ENCODE peak calls at places on chromosomes 5 and 9, in eight cellular contexts. F is Right ventricle myocardium superior; Z is effector memory CD8-positive, alpha-beta T cell; G is neural crest cell; W is non-pigmented ciliary epithelial cell; X is Kasumi-1; V is fibroblast of pulmonary artery; A is cerebellar cortex. H is an unnamed sample.

GRCh38 chr9:134895849-134896833 is 15.5 kb downstream of the FCN2 start:
- DNase-seq in G (no peak), W (peak; percentile 49), A (no peak), Z (no peak), X (no peak), V (peak; percentile 86), F (peak; percentile 64), H (peak; percentile 76)

GRCh38 chr5:6701500-6701899 is 11.7 kb upstream of the TENT4A start:
- DNase-seq in F (no peak), V (no peak), X (no peak), A (no peak), Z (no peak), W (no peak), G (no peak), H (no peak)

GRCh38 chr9:87109851-87110250 is 162.5 kb upstream of the GAS1 start:
- DNase-seq in W (peak; percentile 44), V (peak; percentile 53), Z (no peak), X (no peak), A (no peak), F (no peak), G (no peak), H (no peak)

GRCh38 chr9:126151031-126151670 is 175.5 kb upstream of the MVB12B start:
- DNase-seq in W (no peak), A (no peak), X (no peak), G (no peak), F (no peak), V (no peak), Z (no peak), H (peak; percentile 31)

GRCh38 chr9:89912605-89912953 is 307.8 kb downstream of the GADD45G start:
- DNase-seq in A (no peak), V (no peak), F (no peak), G (no peak), X (no peak), W (no peak), Z (no peak), H (no peak)

GRCh38 chr9:94593459-94594345 is at the start of gene FBP2:
- DNase-seq in Z (no peak), F (no peak), W (no peak), V (peak; percentile 14), X (no peak), A (no peak), G (no peak), H (no peak)

GRCh38 chr9:127684576-127684975 is 22.2 kb upstream of the CFAP157 start:
- DNase-seq in W (no peak), G (no peak), A (no peak), X (no peak), F (no peak), Z (no peak), V (peak; percentile 11), H (no peak)

GRCh38 chr9:69674741-69675438 is 2.7 kb upstream of the APBA1 start:
- DNase-seq in Z (no peak), X (no peak), F (no peak), A (no peak), V (peak; percentile 88), G (no peak), W (peak; percentile 89), H (no peak)

GRCh38 chr9:121073038-121073437 is 1.7 kb upstream of the CNTRL start:
- DNase-seq in A (no peak), X (peak; percentile 91), F (peak; percentile 49), W (no peak), Z (no peak), G (no peak), V (peak; percentile 93), H (no peak)

GRCh38 chr5:33848554-33848953 is 43.2 kb downstream of the ADAMTS12 start:
- DNase-seq in A (no peak), Z (no peak), V (no peak), G (no peak), X (no peak), W (no peak), F (no peak), H (no peak)

GRCh38 chr9:89009049-89009840 is 18.0 kb downstream of the S1PR3 start:
- DNase-seq in W (no peak), Z (no peak), V (no peak), X (peak; percentile 52), F (no peak), A (no peak), G (no peak), H (no peak)

GRCh38 chr5:172760933-172761332 is 10.1 kb downstream of the DUSP1 start:
- DNase-seq in G (no peak), W (no peak), F (no peak), X (no peak), A (no peak), V (no peak), Z (no peak), H (no peak)

GRCh38 chr9:3783156-3783555 is 257.4 kb upstream of the RFX3 start:
- DNase-seq in G (no peak), Z (no peak), W (no peak), X (no peak), F (no peak), V (no peak), A (no peak), H (no peak)

GRCh38 chr9:132478353-132478752 is 68.3 kb downstream of the CFAP77 start:
- DNase-seq in A (no peak), G (no peak), Z (no peak), X (no peak), W (no peak), V (no peak), F (no peak), H (no peak)

GRCh38 chr5:133119233-133119711 is 67.5 kb downstream of the HSPA4 start:
- DNase-seq in X (no peak), A (no peak), Z (no peak), W (no peak), G (no peak), F (no peak), V (no peak), H (no peak)

GRCh38 chr9:77111408-77111807 is 65.9 kb upstream of the VPS13A start:
- DNase-seq in F (no peak), G (no peak), A (no peak), Z (no peak), W (no peak), V (no peak), X (no peak), H (no peak)

GRCh38 chr5:135289651-135290050 is 109.4 kb downstream of the MACROH2A1 start:
- DNase-seq in V (no peak), X (no peak), Z (no peak), W (no peak), G (no peak), A (no peak), F (no peak), H (no peak)

GRCh38 chr5:180492226-180492903 is 1.8 kb upstream of the CNOT6 start:
- DNase-seq in X (no peak), A (no peak), W (no peak), G (no peak), V (no peak), Z (no peak), F (no peak), H (no peak)

GRCh38 chr9:1125741-1126140 is 75.6 kb downstream of the DMRT2 start:
- DNase-seq in F (no peak), G (no peak), V (peak; percentile 28), Z (no peak), W (no peak), A (no peak), X (no peak), H (no peak)

GRCh38 chr9:84230355-84231136 is 110.0 kb downstream of the SLC28A3 start:
- DNase-seq in F (peak; percentile 47), G (peak; percentile 16), V (peak; percentile 55), A (no peak), Z (no peak), W (no peak), X (no peak), H (no peak)

GRCh38 chr9:27377147-27377807 is 80.3 kb upstream of the EQTN start:
- DNase-seq in Z (no peak), V (no peak), X (no peak), W (no peak), G (no peak), F (no peak), A (no peak), H (no peak)

GRCh38 chr5:109936996-109937395 is 247.3 kb downstream of the MAN2A1 start:
- DNase-seq in A (no peak), Z (no peak), W (no peak), X (no peak), V (no peak), F (no peak), G (no peak), H (no peak)

GRCh38 chr5:34998058-34998789 is 49.5 kb downstream of the AGXT2 start:
- DNase-seq in A (peak; percentile 33), Z (no peak), W (peak; percentile 57), V (peak; percentile 71), X (no peak), F (no peak), G (no peak), H (no peak)

GRCh38 chr5:158484246-158484645 is 615.5 kb downstream of the EBF1 start:
- DNase-seq in A (no peak), F (no peak), G (no peak), X (no peak), Z (no peak), W (no peak), V (no peak), H (no peak)

GRCh38 chr5:8842906-8843590 is 702.8 kb downstream of the SEMA5A start:
- DNase-seq in Z (no peak), A (no peak), V (peak; percentile 48), G (no peak), X (no peak), F (no peak), W (no peak), H (no peak)

GRCh38 chr9:136554870-136555269 is 9.0 kb upstream of the NOTCH1 start:
- DNase-seq in Z (no peak), X (no peak), F (no peak), W (no peak), G (no peak), V (no peak), A (no peak), H (no peak)

GRCh38 chr5:82597437-82597836 is 319.3 kb upstream of the RPS23 start:
- DNase-seq in A (peak; percentile 11), Z (no peak), X (peak; percentile 6), W (no peak), F (no peak), G (no peak), V (no peak), H (no peak)

GRCh38 chr9:114271556-114272510 is 51.1 kb upstream of the ORM1 start:
- DNase-seq in V (peak; percentile 53), F (peak; percentile 57), X (no peak), W (no peak), Z (no peak), A (no peak), G (peak; percentile 37), H (peak; percentile 85)

GRCh38 chr9:37364751-37365360 is 57.6 kb upstream of the GRHPR start:
- DNase-seq in X (no peak), A (no peak), F (no peak), W (no peak), V (no peak), G (no peak), Z (no peak), H (no peak)

GRCh38 chr9:130117816-130118632 is 54.2 kb upstream of the NCS1 start:
- DNase-seq in V (peak; percentile 50), F (no peak), G (no peak), W (no peak), A (no peak), X (no peak), Z (no peak), H (no peak)

GRCh38 chr5:138700581-138701362 is 52.5 kb upstream of the CTNNA1 start:
- DNase-seq in F (no peak), G (no peak), V (no peak), A (no peak), X (no peak), W (no peak), Z (no peak), H (no peak)

GRCh38 chr5:172420215-172420934 is 34.0 kb downstream of the SH3PXD2B start:
- DNase-seq in X (no peak), V (peak; percentile 98), Z (no peak), G (no peak), A (peak; percentile 89), W (no peak), F (peak; percentile 73), H (peak; percentile 43)

GRCh38 chr5:87551807-87552377 is 139.2 kb upstream of the CCNH start:
- DNase-seq in G (no peak), W (no peak), F (no peak), Z (no peak), X (no peak), V (no peak), A (no peak), H (no peak)

GRCh38 chr9:108463927-108464606 is 391.7 kb downstream of the ACTL7B start:
- DNase-seq in X (no peak), F (no peak), G (no peak), Z (no peak), V (peak; percentile 39), A (no peak), W (no peak), H (no peak)